ENCODE peak calls at places on chromosomes 1 and 21, in four cellular contexts. One of them, this sample, is unnamed.

GRCh38 chr1:49293016-49293415 is 516.3 kb upstream of the BEND5 start:
- DNase-seq in K562: no peak
- DNase-seq in HepG2: no peak
- DNase-seq in H1: no peak
- DNase-seq in this sample: no peak

GRCh38 chr1:218498061-218498938 is 153.2 kb downstream of the TGFB2 start:
- DNase-seq in K562: no peak
- DNase-seq in HepG2: no peak
- DNase-seq in H1: no peak
- DNase-seq in this sample: no peak

GRCh38 chr1:157781048-157781447 is 4.1 kb upstream of the FCRL2 start:
- DNase-seq in K562: no peak
- DNase-seq in HepG2: no peak
- DNase-seq in H1: no peak
- DNase-seq in this sample: no peak

GRCh38 chr1:17746920-17747319 is 8.2 kb upstream of the ACTL8 start:
- DNase-seq in K562: no peak
- DNase-seq in HepG2: no peak
- DNase-seq in H1: no peak
- DNase-seq in this sample: no peak

GRCh38 chr1:10751160-10751559 is 45.3 kb downstream of the CASZ1 start:
- DNase-seq in K562: no peak
- DNase-seq in HepG2: no peak
- DNase-seq in H1: no peak
- DNase-seq in this sample: no peak

GRCh38 chr1:25804244-25804963 is 4.4 kb downstream of the SELENON start:
- DNase-seq in K562: no peak
- DNase-seq in HepG2: no peak
- DNase-seq in H1: no peak
- DNase-seq in this sample: no peak

GRCh38 chr1:164662462-164662861 is 103.5 kb downstream of the PBX1 start:
- DNase-seq in K562: no peak
- DNase-seq in HepG2: no peak
- DNase-seq in H1: no peak
- DNase-seq in this sample: no peak

GRCh38 chr1:61287734-61288133 is 205.4 kb downstream of the NFIA start:
- DNase-seq in K562: no peak
- DNase-seq in HepG2: peak
- DNase-seq in H1: no peak
- DNase-seq in this sample: peak

GRCh38 chr21:45041351-45041805 is 33.0 kb upstream of the ADARB1 start:
- DNase-seq in K562: no peak
- DNase-seq in HepG2: no peak
- DNase-seq in H1: no peak
- DNase-seq in this sample: no peak

GRCh38 chr1:205775717-205776056 is 405 bp upstream of the RAB29 start:
- DNase-seq in K562: no peak
- DNase-seq in HepG2: no peak
- DNase-seq in H1: no peak
- DNase-seq in this sample: no peak

GRCh38 chr1:153178922-153179321 is 24.3 kb upstream of the LELP1 start:
- DNase-seq in K562: no peak
- DNase-seq in HepG2: no peak
- DNase-seq in H1: no peak
- DNase-seq in this sample: no peak

GRCh38 chr1:121418369-121419049 is 233.7 kb downstream of the SRGAP2C start:
- DNase-seq in K562: no peak
- DNase-seq in HepG2: no peak
- DNase-seq in H1: no peak
- DNase-seq in this sample: no peak

GRCh38 chr1:64962447-64962846 is 3.9 kb downstream of the JAK1 start:
- DNase-seq in K562: no peak
- DNase-seq in HepG2: no peak
- DNase-seq in H1: no peak
- DNase-seq in this sample: no peak

GRCh38 chr1:45718289-45718688 is 30.3 kb downstream of the TMEM69 start:
- DNase-seq in K562: no peak
- DNase-seq in HepG2: no peak
- DNase-seq in H1: no peak
- DNase-seq in this sample: no peak

GRCh38 chr1:91075233-91076135 is 53.6 kb upstream of the ZNF644 start:
- DNase-seq in K562: peak
- DNase-seq in HepG2: peak
- DNase-seq in H1: no peak
- DNase-seq in this sample: no peak

GRCh38 chr1:238345837-238346236 is 455.1 kb upstream of the ZP4 start:
- DNase-seq in K562: no peak
- DNase-seq in HepG2: no peak
- DNase-seq in H1: no peak
- DNase-seq in this sample: no peak

GRCh38 chr1:230176871-230177411 is 109.9 kb downstream of the GALNT2 start:
- DNase-seq in K562: peak
- DNase-seq in HepG2: no peak
- DNase-seq in H1: peak
- DNase-seq in this sample: no peak

GRCh38 chr21:36847189-36847588 is 119.3 kb downstream of the HLCS start:
- DNase-seq in K562: no peak
- DNase-seq in HepG2: peak
- DNase-seq in H1: no peak
- DNase-seq in this sample: no peak

GRCh38 chr1:201538618-201539551 is at the start of gene NAV1:
- DNase-seq in K562: peak
- DNase-seq in HepG2: no peak
- DNase-seq in H1: peak
- DNase-seq in this sample: no peak

GRCh38 chr21:20004353-20004752 is 993.9 kb upstream of the NCAM2 start:
- DNase-seq in K562: no peak
- DNase-seq in HepG2: no peak
- DNase-seq in H1: no peak
- DNase-seq in this sample: no peak

GRCh38 chr1:40625476-40626382 is 39.8 kb downstream of the RIMS3 start:
- DNase-seq in K562: no peak
- DNase-seq in HepG2: no peak
- DNase-seq in H1: no peak
- DNase-seq in this sample: no peak

GRCh38 chr21:31394309-31394708 is 50.2 kb upstream of the TIAM1 start:
- DNase-seq in K562: no peak
- DNase-seq in HepG2: no peak
- DNase-seq in H1: no peak
- DNase-seq in this sample: no peak

GRCh38 chr1:100469578-100469977 is 68.4 kb upstream of the GPR88 start:
- DNase-seq in K562: no peak
- DNase-seq in HepG2: no peak
- DNase-seq in H1: no peak
- DNase-seq in this sample: no peak

GRCh38 chr21:35163381-35163780 is 114.3 kb upstream of the RUNX1 start:
- DNase-seq in K562: no peak
- DNase-seq in HepG2: no peak
- DNase-seq in H1: no peak
- DNase-seq in this sample: no peak

GRCh38 chr1:70992521-70992920 is 55.1 kb downstream of the PTGER3 start:
- DNase-seq in K562: no peak
- DNase-seq in HepG2: no peak
- DNase-seq in H1: no peak
- DNase-seq in this sample: no peak

GRCh38 chr1:185474440-185475149 is 157.6 kb upstream of the IVNS1ABP start:
- DNase-seq in K562: no peak
- DNase-seq in HepG2: no peak
- DNase-seq in H1: no peak
- DNase-seq in this sample: no peak

GRCh38 chr1:115179397-115179835 is 90.1 kb upstream of the TSPAN2 start:
- DNase-seq in K562: peak
- DNase-seq in HepG2: peak
- DNase-seq in H1: no peak
- DNase-seq in this sample: peak

GRCh38 chr1:31420716-31421115 is 7.7 kb downstream of the SERINC2 start:
- DNase-seq in K562: no peak
- DNase-seq in HepG2: no peak
- DNase-seq in H1: no peak
- DNase-seq in this sample: no peak

GRCh38 chr1:31421404-31422040 is 8.5 kb downstream of the SERINC2 start:
- DNase-seq in K562: no peak
- DNase-seq in HepG2: no peak
- DNase-seq in H1: peak
- DNase-seq in this sample: no peak

GRCh38 chr1:31416101-31416736 is 3.2 kb downstream of the SERINC2 start:
- DNase-seq in K562: no peak
- DNase-seq in HepG2: no peak
- DNase-seq in H1: no peak
- DNase-seq in this sample: no peak

GRCh38 chr1:31417148-31417547 is 4.1 kb downstream of the SERINC2 start:
- DNase-seq in K562: no peak
- DNase-seq in HepG2: peak
- DNase-seq in H1: no peak
- DNase-seq in this sample: no peak

GRCh38 chr1:31418626-31419025 is 5.6 kb downstream of the SERINC2 start:
- DNase-seq in K562: no peak
- DNase-seq in HepG2: no peak
- DNase-seq in H1: no peak
- DNase-seq in this sample: no peak
- TF ChIP-seq CEBPB in K562: no peak
- TF ChIP-seq CEBPB in HepG2: no peak
- TF ChIP-seq CEBPB in H1: no peak
- TF ChIP-seq CEBPB in this sample: no peak

DNA sequence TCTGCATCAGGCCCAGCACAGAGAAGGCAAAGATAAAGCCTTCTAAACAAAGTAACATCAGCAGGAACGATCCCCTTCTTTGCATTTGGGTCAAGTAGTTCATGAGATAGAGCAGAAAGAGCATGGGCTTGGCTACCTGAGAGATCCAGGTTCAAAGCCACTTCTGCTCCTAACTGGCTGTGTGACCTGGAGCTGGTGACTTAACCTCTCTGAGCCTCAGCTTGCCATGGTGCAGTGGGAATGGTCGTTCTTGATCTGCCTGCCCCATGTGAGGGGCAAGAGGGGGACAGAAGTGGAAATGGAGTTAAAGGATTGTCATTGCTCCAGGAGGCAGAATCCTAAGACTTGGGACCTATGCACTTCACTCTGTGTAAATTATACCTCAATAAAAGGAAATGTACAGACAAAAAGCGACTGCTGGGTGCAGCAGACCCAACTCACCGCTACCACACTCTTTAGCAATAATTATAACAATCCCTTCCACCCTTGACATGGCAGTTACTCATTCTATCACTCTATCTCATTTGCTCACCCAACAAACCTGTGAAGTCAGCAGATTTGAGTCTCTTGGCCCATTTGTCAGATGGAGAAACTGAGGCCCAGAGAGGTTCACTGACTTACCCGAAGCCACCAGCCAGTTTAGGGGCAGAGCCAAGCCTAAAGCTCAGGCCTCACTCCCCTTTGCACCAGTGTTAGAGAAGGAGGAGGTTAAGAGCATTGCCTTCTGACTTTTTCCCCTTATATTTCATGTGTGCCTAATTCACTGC is 1.5 kb upstream of the MATN1 start:
- DNase-seq in K562: no peak
- DNase-seq in HepG2: no peak
- DNase-seq in H1: no peak
- DNase-seq in this sample: no peak
- TF ChIP-seq FOSL1 in K562: no peak
- TF ChIP-seq FOSL1 in HepG2: no peak
- TF ChIP-seq FOSL1 in H1: no peak
- TF ChIP-seq FOSL1 in this sample: no peak

DNA sequence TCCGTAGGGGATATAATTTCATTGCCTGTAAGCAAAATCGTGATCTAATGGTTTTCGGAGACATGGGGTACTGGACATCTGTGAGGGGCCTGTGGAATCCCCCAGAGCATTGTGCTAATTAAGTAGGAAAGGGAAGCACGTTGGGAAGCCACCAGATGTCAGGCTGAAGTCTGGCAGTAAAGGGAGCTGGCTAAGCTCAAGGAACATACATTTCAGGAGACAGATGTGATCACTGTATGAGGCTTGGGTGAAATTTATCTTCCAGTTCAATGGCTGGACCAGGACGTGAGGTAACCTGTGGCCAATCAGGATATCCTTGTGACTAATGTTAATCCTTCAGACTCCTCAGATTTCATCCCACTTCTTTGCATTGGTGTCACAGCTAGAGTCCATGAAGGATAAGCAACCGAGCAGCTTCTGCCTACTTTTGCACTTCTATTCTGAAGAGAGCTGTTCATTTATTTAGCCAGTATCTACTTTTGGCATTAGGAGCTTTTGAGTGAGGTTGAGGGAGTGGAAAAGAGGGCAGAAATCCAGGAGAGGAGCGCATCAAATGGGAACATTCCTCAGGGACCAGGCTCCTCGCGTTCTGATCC is 110.2 kb upstream of the APP start:
- DNase-seq in K562: no peak
- DNase-seq in HepG2: no peak
- DNase-seq in H1: no peak
- DNase-seq in this sample: no peak
- TF ChIP-seq CEBPB in K562: no peak
- TF ChIP-seq CEBPB in HepG2: no peak
- TF ChIP-seq CEBPB in H1: no peak
- TF ChIP-seq CEBPB in this sample: no peak

GRCh38 chr1:1041092-1041503 is 21.2 kb downstream of the AGRN start:
- DNase-seq in K562: no peak
- DNase-seq in HepG2: no peak
- DNase-seq in H1: peak
- DNase-seq in this sample: no peak

GRCh38 chr1:1038694-1039093 is 18.8 kb downstream of the AGRN start:
- DNase-seq in K562: no peak
- DNase-seq in HepG2: no peak
- DNase-seq in H1: no peak
- DNase-seq in this sample: no peak

GRCh38 chr1:1040004-1040991 is 20.4 kb downstream of the AGRN start:
- DNase-seq in K562: peak
- DNase-seq in HepG2: no peak
- DNase-seq in H1: peak
- DNase-seq in this sample: peak

GRCh38 chr1:1037366-1038327 is 17.7 kb downstream of the AGRN start:
- DNase-seq in K562: no peak
- DNase-seq in HepG2: peak
- DNase-seq in H1: no peak
- DNase-seq in this sample: no peak

DNA sequence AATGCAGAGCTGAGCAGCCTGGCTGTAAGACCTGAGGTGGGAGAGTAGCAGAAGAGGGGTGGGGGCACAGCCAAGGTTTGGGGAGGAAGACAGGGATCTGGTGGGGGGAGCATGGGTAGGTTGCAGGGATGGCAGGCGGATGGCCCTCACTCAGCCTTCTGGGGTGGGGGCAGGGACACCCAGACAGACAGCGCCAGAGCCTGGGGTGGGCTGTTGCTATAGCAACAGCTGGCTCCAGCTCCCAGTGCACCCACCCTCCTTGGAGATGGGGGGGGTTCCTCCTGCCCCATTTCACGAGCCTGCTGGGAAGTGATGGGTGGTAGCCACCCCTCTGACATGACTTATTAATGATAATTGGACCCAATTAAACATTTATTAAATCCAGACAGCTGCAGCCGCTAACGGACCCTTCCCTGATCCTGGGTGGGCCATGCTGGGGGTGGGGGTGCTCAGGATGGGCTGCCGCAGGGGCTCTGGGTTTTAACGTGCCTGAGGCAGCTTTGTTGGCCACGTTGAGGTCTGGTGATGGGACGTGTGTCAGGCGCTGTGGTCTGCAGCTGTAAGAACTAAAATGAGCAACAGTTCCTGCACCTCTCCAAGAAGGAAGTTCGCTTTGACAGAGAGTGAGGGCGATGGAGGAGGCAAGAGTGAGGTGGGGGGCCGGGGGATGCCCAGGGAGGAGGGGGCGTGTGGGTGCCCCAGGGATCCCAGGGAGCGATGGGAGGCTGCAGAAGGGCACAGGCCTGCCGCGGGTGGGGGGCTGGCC is 19.4 kb downstream of the AGRN start:
- DNase-seq in K562: no peak
- DNase-seq in HepG2: no peak
- DNase-seq in H1: no peak
- DNase-seq in this sample: no peak
- TF ChIP-seq FOSL1 in K562: no peak
- TF ChIP-seq FOSL1 in HepG2: no peak
- TF ChIP-seq FOSL1 in H1: no peak
- TF ChIP-seq FOSL1 in this sample: no peak

This sample was measured in HCT116.